ENCODE peak calls at places on chromosome 7, in five cellular contexts. N is neuronal stem cell, D is mesenchymal stem cell, X is H1, K is trophoblast cell. Q is an unnamed sample. For H3K27me3, the result is how much of the 10 kb centered on the place peaks cover.

GRCh38 chr7:44184874-44185446 is 4.3 kb downstream of the GCK start:
- DNase-seq in N (no peak), D (peak), X (no peak), K (no peak), Q (no peak)

GRCh38 chr7:84022686-84023308 is 171.8 kb downstream of the SEMA3A start:
- DNase-seq in N (no peak), D (peak), X (no peak), K (no peak), Q (no peak)

GRCh38 chr7:16980539-16980938 is 98.8 kb upstream of the AGR3 start:
- DNase-seq in N (no peak), D (no peak), X (no peak), K (peak), Q (no peak)

GRCh38 chr7:125084196-125084595 is 154.6 kb upstream of the POT1 start:
- DNase-seq in N (no peak), D (no peak), X (no peak), K (no peak), Q (no peak)

GRCh38 chr7:19957664-19958063 is 184.2 kb upstream of the TMEM196 start:
- DNase-seq in N (no peak), D (peak), X (no peak), K (peak), Q (no peak)

GRCh38 chr7:424961-425793 is 94.5 kb downstream of the PDGFA start:
- DNase-seq in N (no peak), D (no peak), X (peak), K (no peak), Q (no peak)

GRCh38 chr7:115447495-115447894 is 525.6 kb downstream of the MDFIC start:
- DNase-seq in N (no peak), D (no peak), X (no peak), K (no peak), Q (no peak)

GRCh38 chr7:4879401-4880081 is 4.0 kb downstream of the RADIL start:
- DNase-seq in N (no peak), D (no peak), X (no peak), K (peak), Q (no peak)

GRCh38 chr7:75711634-75712494 is 26.9 kb downstream of the HIP1 start:
- DNase-seq in N (no peak), D (peak), X (no peak), K (peak), Q (no peak)

GRCh38 chr7:133481676-133482075 is 228.8 kb downstream of the EXOC4 start:
- DNase-seq in N (no peak), D (peak), X (no peak), K (no peak), Q (no peak)

GRCh38 chr7:122415510-122415909 is 111.0 kb upstream of the FEZF1 start:
- DNase-seq in N (no peak), D (no peak), X (no peak), K (no peak), Q (no peak)

GRCh38 chr7:149714081-149714909 is 59.1 kb downstream of the ZNF467 start:
- DNase-seq in N (peak), D (peak), X (peak), K (peak), Q (peak)

GRCh38 chr7:17205850-17206353 is 92.5 kb upstream of the AHR start:
- DNase-seq in N (no peak), D (no peak), X (no peak), K (no peak), Q (no peak)

GRCh38 chr7:28358423-28358868 is 53.9 kb upstream of the CREB5 start:
- DNase-seq in N (no peak), D (peak), X (no peak), K (peak), Q (no peak)

GRCh38 chr7:129781856-129782256 is 170.3 kb downstream of the NRF1 start:
- DNase-seq in N (peak), D (no peak), X (peak), K (no peak), Q (peak)

GRCh38 chr7:48147078-48147591 is 24.1 kb upstream of the ABCA13 start:
- DNase-seq in N (no peak), D (no peak), X (no peak), K (no peak), Q (peak)

GRCh38 chr7:138091073-138091472 is 14.8 kb downstream of the AKR1D1 start:
- DNase-seq in N (no peak), D (no peak), X (no peak), K (peak), Q (no peak)

GRCh38 chr7:114922151-114922651 is 307 bp downstream of the MDFIC start:
- DNase-seq in N (peak), D (peak), X (peak), K (peak), Q (peak)

GRCh38 chr7:1065263-1066260 is 21.2 kb downstream of the GPR146 start:
- DNase-seq in N (no peak), D (peak), X (peak), K (peak), Q (peak)

GRCh38 chr7:26657139-26657753 is 207.1 kb downstream of the SKAP2 start:
- DNase-seq in N (no peak), D (no peak), X (no peak), K (no peak), Q (no peak)

GRCh38 chr7:149415391-149416068 is 45.3 kb downstream of the ZNF777 start:
- DNase-seq in N (no peak), D (peak), X (no peak), K (no peak), Q (no peak)

GRCh38 chr7:130365093-130365492 is 15.2 kb upstream of the CPA1 start:
- DNase-seq in N (no peak), D (no peak), X (no peak), K (no peak), Q (no peak)

GRCh38 chr7:156038345-156038744 is 226.1 kb upstream of the SHH start:
- DNase-seq in N (no peak), D (no peak), X (no peak), K (no peak), Q (no peak)

GRCh38 chr7:145219461-145219860 is 383.6 kb upstream of the TPK1 start:
- DNase-seq in N (no peak), D (no peak), X (no peak), K (peak), Q (no peak)

GRCh38 chr7:134482858-134483257 is 24.0 kb upstream of the AKR1B1 start:
- DNase-seq in N (no peak), D (no peak), X (no peak), K (no peak), Q (no peak)

GRCh38 chr7:132500727-132501410 is 75.4 kb downstream of the PLXNA4 start:
- DNase-seq in N (no peak), D (peak), X (peak), K (no peak), Q (peak)

GRCh38 chr7:27156508-27156898 is at the start of gene HOXA7:
- DNase-seq in N (no peak), D (no peak), X (peak), K (peak), Q (peak)

GRCh38 chr7:2321020-2321419 is 6.8 kb upstream of the SNX8 start:
- DNase-seq in N (no peak), D (peak), X (no peak), K (peak), Q (peak)

DNA sequence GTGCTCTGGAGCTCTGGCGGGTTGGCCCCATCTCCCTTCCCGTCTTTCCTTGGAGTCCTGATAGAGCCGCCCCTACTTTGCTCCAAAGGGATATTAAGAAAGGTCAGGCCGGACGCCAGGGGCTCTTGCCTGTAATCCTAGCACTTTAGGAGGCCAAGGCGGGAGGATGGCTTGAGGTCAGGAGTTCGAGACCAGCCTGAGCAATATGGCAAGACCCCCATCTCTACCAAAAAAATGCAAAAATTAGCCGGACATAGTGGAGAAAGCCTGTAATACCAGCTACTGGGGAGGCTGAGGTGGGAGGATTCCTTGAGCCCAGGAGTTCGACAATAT is 313 bp upstream of the MLXIPL start:
- DNase-seq in N (no peak), D (no peak), X (no peak), K (no peak), Q (no peak)
- H2BK12ac ChIP-seq in N (no peak), D (no peak), X (no peak), K (no peak), Q (no peak)

GRCh38 chr7:35993663-35994622 is 159.1 kb upstream of the EEPD1 start:
- DNase-seq in N (peak), D (peak), X (no peak), K (peak), Q (no peak)
- H2BK120ac ChIP-seq in N (no peak), D (no peak), X (no peak), K (no peak), Q (no peak)

DNA sequence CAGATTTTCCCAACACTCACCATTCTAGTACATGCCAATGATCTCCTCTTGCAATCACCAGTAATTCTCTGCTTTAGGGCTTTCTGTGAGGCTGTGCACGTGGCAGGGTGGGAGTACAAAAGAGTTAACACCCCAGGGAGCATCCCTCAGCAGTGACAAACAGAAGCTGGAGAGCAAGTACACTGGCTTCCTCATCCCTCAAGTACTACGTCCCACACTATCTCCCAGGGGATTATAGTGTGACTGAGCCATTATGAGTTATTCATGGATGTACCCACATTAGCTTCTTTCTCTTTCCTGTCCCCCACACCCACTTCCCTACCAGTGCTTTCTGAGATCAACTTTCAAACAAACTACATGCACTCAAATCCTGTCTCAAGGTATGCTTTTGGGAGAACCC is 1216.5 kb upstream of the AUTS2 start:
- DNase-seq in N (no peak), D (no peak), X (no peak), K (no peak), Q (no peak)
- H3K27me3 ChIP-seq in N (under half), D (under half), X (under half), K (under half), Q (under half)

GRCh38 chr7:90320801-90321494 is at the start of gene FAM237B:
- DNase-seq in N (peak), D (peak), X (peak), K (no peak), Q (peak)
- H2BK12ac ChIP-seq in N (no peak), D (no peak), X (no peak), K (no peak), Q (no peak)

GRCh38 chr7:117124585-117125220 is 171.4 kb downstream of the ST7 start:
- DNase-seq in N (no peak), D (peak), X (no peak), K (peak), Q (no peak)
- H2BK120ac ChIP-seq in N (no peak), D (no peak), X (no peak), K (no peak), Q (no peak)

GRCh38 chr7:157041514-157042277 is 31.2 kb upstream of the MNX1 start:
- DNase-seq in N (no peak), D (no peak), X (no peak), K (no peak), Q (no peak)
- H3K27me3 ChIP-seq in N (under half), D (under half), X (under half), K (under half), Q (under half)

DNA sequence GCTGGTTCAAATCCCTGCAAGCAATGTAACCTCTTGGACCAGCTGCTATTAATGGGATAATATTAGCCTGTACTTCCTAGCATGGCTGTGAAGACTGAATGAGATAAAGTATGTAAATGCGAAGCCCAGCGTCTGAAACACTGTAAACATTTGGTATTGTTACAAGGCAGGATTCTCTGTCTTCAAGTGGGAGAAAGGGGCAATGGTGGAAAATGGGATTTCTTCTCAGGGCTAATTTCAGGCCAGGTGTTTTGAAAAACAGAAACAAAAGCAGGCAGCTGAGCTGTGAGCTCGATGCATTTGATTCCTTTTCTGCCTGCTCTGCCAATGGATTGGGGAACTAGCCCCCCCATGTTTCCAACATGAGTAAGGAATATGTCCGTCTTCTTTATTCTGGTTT is 732.1 kb upstream of the AUTS2 start:
- DNase-seq in N (no peak), D (no peak), X (no peak), K (no peak), Q (no peak)
- H2BK12ac ChIP-seq in N (no peak), D (no peak), X (no peak), K (no peak), Q (no peak)

Q was measured in H9.